ENCODE peak calls at places on chromosome 7, in seven cellular contexts. J, W, G, P, Z, L and K are unnamed samples.

GRCh38 chr7:8423057-8423456 is 10.4 kb upstream of the NXPH1 start:
- DNase-seq in J (no peak), W (no peak), G (no peak), P (no peak), Z (no peak), L (no peak), K (no peak)

GRCh38 chr7:102875700-102876192 is 37.1 kb upstream of the LRRC17 start:
- DNase-seq in J (peak), W (no peak), G (no peak), P (peak), Z (no peak), L (no peak), K (no peak)

GRCh38 chr7:12199363-12199762 is 11.7 kb upstream of the TMEM106B start:
- DNase-seq in J (no peak), W (no peak), G (no peak), P (no peak), Z (no peak), L (no peak), K (no peak)

GRCh38 chr7:150399861-150400778 is 21.0 kb downstream of the ZNF775 start:
- DNase-seq in J (peak), W (no peak), G (no peak), P (peak), Z (no peak), L (no peak), K (no peak)

GRCh38 chr7:43584200-43584586 is 1.3 kb downstream of the STK17A start:
- DNase-seq in J (peak), W (peak), G (peak), P (peak), Z (no peak), L (no peak), K (no peak)

GRCh38 chr7:133591704-133592340 is 338.9 kb downstream of the EXOC4 start:
- DNase-seq in J (no peak), W (no peak), G (no peak), P (no peak), Z (no peak), L (no peak), K (no peak)

GRCh38 chr7:106767498-106768323 is 97.4 kb upstream of the PIK3CG start:
- DNase-seq in J (peak), W (no peak), G (peak), P (no peak), Z (no peak), L (no peak), K (no peak)

GRCh38 chr7:73964786-73965185 is 63.2 kb upstream of the ELN start:
- DNase-seq in J (no peak), W (no peak), G (no peak), P (no peak), Z (peak), L (no peak), K (no peak)

GRCh38 chr7:114885836-114886235 is 36.1 kb upstream of the MDFIC start:
- DNase-seq in J (peak), W (no peak), G (no peak), P (no peak), Z (no peak), L (no peak), K (no peak)

GRCh38 chr7:151310578-151310977 is 31.0 kb upstream of the NUB1 start:
- DNase-seq in J (no peak), W (no peak), G (no peak), P (no peak), Z (no peak), L (no peak), K (no peak)

GRCh38 chr7:18565337-18565736 is 69.8 kb downstream of the HDAC9 start:
- DNase-seq in J (no peak), W (no peak), G (no peak), P (no peak), Z (no peak), L (no peak), K (no peak)

GRCh38 chr7:131355917-131356777 is 28.5 kb downstream of the MKLN1 start:
- DNase-seq in J (no peak), W (no peak), G (no peak), P (no peak), Z (no peak), L (no peak), K (no peak)

GRCh38 chr7:4834601-4835397 is 27.0 kb downstream of the PAPOLB start:
- DNase-seq in J (no peak), W (no peak), G (no peak), P (no peak), Z (no peak), L (no peak), K (peak)

GRCh38 chr7:82598958-82599357 is 155.4 kb upstream of the CACNA2D1 start:
- DNase-seq in J (peak), W (no peak), G (no peak), P (no peak), Z (no peak), L (no peak), K (no peak)

GRCh38 chr7:71473366-71473967 is 341.5 kb downstream of the GALNT17 start:
- DNase-seq in J (no peak), W (no peak), G (no peak), P (no peak), Z (no peak), L (no peak), K (no peak)

GRCh38 chr7:29639887-29640600 is 76.4 kb downstream of the PRR15 start:
- DNase-seq in J (no peak), W (no peak), G (no peak), P (no peak), Z (no peak), L (no peak), K (peak)

GRCh38 chr7:30313348-30313747 is 29.0 kb downstream of the ZNRF2 start:
- DNase-seq in J (no peak), W (no peak), G (no peak), P (no peak), Z (no peak), L (no peak), K (no peak)

GRCh38 chr7:23277359-23277989 is 21.7 kb upstream of the MALSU1 start:
- DNase-seq in J (peak), W (no peak), G (peak), P (peak), Z (no peak), L (no peak), K (peak)

GRCh38 chr7:47496064-47496665 is 85.7 kb downstream of the TNS3 start:
- DNase-seq in J (no peak), W (no peak), G (no peak), P (no peak), Z (no peak), L (no peak), K (no peak)

GRCh38 chr7:157412491-157413180 is 75.8 kb downstream of the DNAJB6 start:
- DNase-seq in J (no peak), W (no peak), G (no peak), P (no peak), Z (no peak), L (no peak), K (peak)

GRCh38 chr7:73624669-73625001 is 313 bp upstream of the MLXIPL start:
- DNase-seq in J (no peak), W (no peak), G (no peak), P (no peak), Z (no peak), L (no peak), K (no peak)

GRCh38 chr7:45347804-45348203 is 190.2 kb downstream of the RAMP3 start:
- DNase-seq in J (peak), W (no peak), G (no peak), P (no peak), Z (no peak), L (no peak), K (no peak)

GRCh38 chr7:4386190-4386589 is 295.9 kb upstream of the FOXK1 start:
- DNase-seq in J (no peak), W (no peak), G (no peak), P (no peak), Z (no peak), L (no peak), K (no peak)

GRCh38 chr7:74494076-74494548 is 40.4 kb downstream of the GTF2IRD1 start:
- DNase-seq in J (no peak), W (no peak), G (no peak), P (no peak), Z (no peak), L (no peak), K (no peak)

GRCh38 chr7:28409716-28410627 is 2.3 kb upstream of the CREB5 start:
- DNase-seq in J (peak), W (no peak), G (peak), P (no peak), Z (no peak), L (peak), K (peak)

GRCh38 chr7:116863168-116863670 is 832 bp downstream of the CAPZA2 start:
- DNase-seq in J (peak), W (peak), G (peak), P (peak), Z (no peak), L (no peak), K (peak)